ENCODE peak calls at places on chromosomes 1 and 21, in seven cellular contexts. Q is stimulated activated CD8-positive, alpha-beta memory T cell treated with anti-CD3 and anti-CD28 coated beads, Interleukin-4, amount 100 ng/mL, for 24 hours; D is HL-60; B is kidney epithelial cell; A is T47D; S is activated CD8-positive, alpha-beta memory T cell treated with anti-CD3 and anti-CD28 coated beads, Interleukin-2, amount 50 U/mL, for 48 hours; K is iris pigment epithelial cell. V is an unnamed sample.

GRCh38 chr21:18249542-18250152 is 5.0 kb downstream of the CHODL start:
- DNase-seq in Q (no peak), D (no peak), B (no peak), A (no peak), S (no peak), K (no peak), V (no peak)

GRCh38 chr1:236508593-236509027 is 15.2 kb upstream of the LGALS8 start:
- DNase-seq in Q (no peak), D (no peak), B (no peak), A (no peak), S (no peak), K (no peak), V (no peak)

GRCh38 chr1:101451888-101452287 is 215.1 kb downstream of the S1PR1 start:
- DNase-seq in Q (peak), D (no peak), B (no peak), A (no peak), S (no peak), K (no peak), V (no peak)

GRCh38 chr1:27906764-27907163 is 28.0 kb upstream of the SMPDL3B start:
- DNase-seq in Q (no peak), D (no peak), B (no peak), A (no peak), S (no peak), K (no peak), V (no peak)

GRCh38 chr21:35508389-35508888 is 459.3 kb upstream of the RUNX1 start:
- DNase-seq in Q (no peak), D (peak), B (no peak), A (no peak), S (no peak), K (peak), V (no peak)

GRCh38 chr1:54176621-54177327 is 23.1 kb downstream of the CYB5RL start:
- DNase-seq in Q (no peak), D (no peak), B (no peak), A (no peak), S (no peak), K (no peak), V (no peak)

GRCh38 chr1:201930803-201931202 is 15.5 kb downstream of the LMOD1 start:
- DNase-seq in Q (no peak), D (no peak), B (no peak), A (no peak), S (no peak), K (no peak), V (no peak)

GRCh38 chr1:234331511-234331910 is 41.7 kb upstream of the COA6 start:
- DNase-seq in Q (no peak), D (peak), B (no peak), A (no peak), S (no peak), K (peak), V (no peak)

GRCh38 chr1:31591425-31592093 is 15.2 kb downstream of the TINAGL1 start:
- DNase-seq in Q (no peak), D (no peak), B (peak), A (no peak), S (peak), K (no peak), V (no peak)

GRCh38 chr1:228497817-228498216 is 10.6 kb downstream of the RNF187 start:
- DNase-seq in Q (no peak), D (no peak), B (no peak), A (no peak), S (peak), K (no peak), V (no peak)

GRCh38 chr1:219416598-219417238 is 196.2 kb downstream of the ZC3H11B start:
- DNase-seq in Q (peak), D (peak), B (no peak), A (peak), S (peak), K (peak), V (no peak)

GRCh38 chr1:6003568-6004411 is 11.6 kb upstream of the NPHP4 start:
- DNase-seq in Q (no peak), D (no peak), B (no peak), A (no peak), S (no peak), K (no peak), V (no peak)

GRCh38 chr1:64572222-64572900 is 102.4 kb downstream of the CACHD1 start:
- DNase-seq in Q (no peak), D (no peak), B (no peak), A (no peak), S (no peak), K (no peak), V (no peak)

GRCh38 chr1:41122851-41123518 is 101.5 kb upstream of the SLFNL1 start:
- DNase-seq in Q (no peak), D (no peak), B (peak), A (peak), S (no peak), K (peak), V (no peak)

GRCh38 chr1:59707216-59707615 is 107.5 kb upstream of the HOOK1 start:
- DNase-seq in Q (no peak), D (no peak), B (peak), A (no peak), S (no peak), K (peak), V (no peak)

GRCh38 chr1:27992271-27992670 is 32.5 kb downstream of the XKR8 start:
- DNase-seq in Q (peak), D (no peak), B (no peak), A (no peak), S (no peak), K (peak), V (no peak)

GRCh38 chr1:64229307-64229706 is 25.9 kb downstream of the UBE2U start:
- DNase-seq in Q (no peak), D (no peak), B (no peak), A (no peak), S (no peak), K (no peak), V (no peak)

GRCh38 chr1:195218428-195219212 is 1389.6 kb downstream of the KCNT2 start:
- DNase-seq in Q (no peak), D (no peak), B (no peak), A (no peak), S (no peak), K (no peak), V (no peak)

GRCh38 chr21:45458281-45459170 is 53.6 kb downstream of the COL18A1 start:
- DNase-seq in Q (no peak), D (no peak), B (no peak), A (no peak), S (no peak), K (no peak), V (no peak)

GRCh38 chr1:185091480-185091879 is 46.1 kb downstream of the RNF2 start:
- DNase-seq in Q (no peak), D (no peak), B (no peak), A (no peak), S (no peak), K (no peak), V (no peak)

GRCh38 chr1:3790952-3791351 is 5.3 kb downstream of the LRRC47 start:
- DNase-seq in Q (no peak), D (no peak), B (no peak), A (no peak), S (no peak), K (no peak), V (no peak)

GRCh38 chr1:226903819-226904710 is 33.6 kb downstream of the PSEN2 start:
- DNase-seq in Q (no peak), D (no peak), B (no peak), A (no peak), S (no peak), K (peak), V (no peak)

GRCh38 chr1:155125946-155126493 is 1.7 kb upstream of the EFNA1 start:
- DNase-seq in Q (no peak), D (no peak), B (no peak), A (peak), S (no peak), K (peak), V (no peak)

GRCh38 chr1:64962447-64962846 is 3.9 kb downstream of the JAK1 start:
- DNase-seq in Q (no peak), D (no peak), B (peak), A (no peak), S (no peak), K (no peak), V (no peak)

GRCh38 chr1:156122519-156123355 is 8.2 kb downstream of the LMNA start:
- DNase-seq in Q (no peak), D (no peak), B (no peak), A (no peak), S (no peak), K (peak), V (no peak)

GRCh38 chr1:20588634-20589225 is at the start of gene CDA:
- DNase-seq in Q (no peak), D (no peak), B (no peak), A (no peak), S (no peak), K (no peak), V (no peak)

GRCh38 chr1:113684153-113684541 is 75.1 kb downstream of the PHTF1 start:
- DNase-seq in Q (no peak), D (no peak), B (no peak), A (no peak), S (no peak), K (peak), V (no peak)

GRCh38 chr1:67524143-67525052 is 94.2 kb upstream of the SERBP1 start:
- DNase-seq in Q (no peak), D (no peak), B (no peak), A (no peak), S (no peak), K (no peak), V (no peak)

GRCh38 chr1:119674110-119674509 is 26.0 kb upstream of the ZNF697 start:
- DNase-seq in Q (no peak), D (no peak), B (peak), A (no peak), S (no peak), K (peak), V (no peak)

GRCh38 chr1:99594205-99594604 is 51.7 kb upstream of the PALMD start:
- DNase-seq in Q (no peak), D (no peak), B (no peak), A (no peak), S (no peak), K (no peak), V (no peak)

GRCh38 chr1:118185083-118185899 is at the start of gene SPAG17:
- DNase-seq in Q (no peak), D (no peak), B (peak), A (no peak), S (no peak), K (peak), V (no peak)

V was measured in GM12892.